ENCODE peak calls at places on chromosomes 3 and 15, in ten cellular contexts. One of them, this sample, is unnamed.

GRCh38 chr3:184807549-184807948 is 4.4 kb upstream of the VPS8 start:
- DNase-seq in aorta: no peak
- DNase-seq in heart left ventricle: no peak
- DNase-seq in SK-N-SH: no peak
- DNase-seq in cardiac fibroblast: no peak
- DNase-seq in fibroblast of pulmonary artery: no peak
- DNase-seq in stomach: no peak
- DNase-seq in NB4: no peak
- DNase-seq in AG09309: no peak
- DNase-seq in mucosa of descending colon: no peak
- DNase-seq in this sample: no peak

GRCh38 chr3:66985336-66985920 is 12.7 kb upstream of the KBTBD8 start:
- DNase-seq in aorta: no peak
- DNase-seq in heart left ventricle: no peak
- DNase-seq in SK-N-SH: no peak
- DNase-seq in cardiac fibroblast: peak; percentile 2
- DNase-seq in fibroblast of pulmonary artery: no peak
- DNase-seq in stomach: no peak
- DNase-seq in NB4: no peak
- DNase-seq in AG09309: no peak
- DNase-seq in mucosa of descending colon: no peak
- DNase-seq in this sample: no peak

GRCh38 chr15:90266485-90266884 is 1.0 kb downstream of the NGRN start:
- DNase-seq in aorta: no peak
- DNase-seq in heart left ventricle: no peak
- DNase-seq in SK-N-SH: no peak
- DNase-seq in cardiac fibroblast: peak; percentile 24
- DNase-seq in fibroblast of pulmonary artery: peak; percentile 26
- DNase-seq in stomach: peak; percentile 28
- DNase-seq in NB4: peak; percentile 31
- DNase-seq in AG09309: no peak
- DNase-seq in mucosa of descending colon: peak; percentile 53
- DNase-seq in this sample: peak; percentile 35

GRCh38 chr3:10774825-10775224 is 41.2 kb upstream of the SLC6A11 start:
- DNase-seq in aorta: no peak
- DNase-seq in heart left ventricle: no peak
- DNase-seq in SK-N-SH: no peak
- DNase-seq in cardiac fibroblast: no peak
- DNase-seq in fibroblast of pulmonary artery: no peak
- DNase-seq in stomach: no peak
- DNase-seq in NB4: no peak
- DNase-seq in AG09309: no peak
- DNase-seq in mucosa of descending colon: no peak
- DNase-seq in this sample: no peak

GRCh38 chr3:171228228-171228627 is 201.7 kb upstream of the SLC2A2 start:
- DNase-seq in aorta: no peak
- DNase-seq in heart left ventricle: no peak
- DNase-seq in SK-N-SH: no peak
- DNase-seq in cardiac fibroblast: no peak
- DNase-seq in fibroblast of pulmonary artery: no peak
- DNase-seq in stomach: no peak
- DNase-seq in NB4: no peak
- DNase-seq in AG09309: no peak
- DNase-seq in mucosa of descending colon: no peak
- DNase-seq in this sample: no peak

GRCh38 chr3:161150001-161150525 is 44.9 kb upstream of the B3GALNT1 start:
- DNase-seq in aorta: no peak
- DNase-seq in heart left ventricle: no peak
- DNase-seq in SK-N-SH: no peak
- DNase-seq in cardiac fibroblast: no peak
- DNase-seq in fibroblast of pulmonary artery: no peak
- DNase-seq in stomach: no peak
- DNase-seq in NB4: no peak
- DNase-seq in AG09309: no peak
- DNase-seq in mucosa of descending colon: no peak
- DNase-seq in this sample: no peak

GRCh38 chr3:183377307-183377959 is 51.0 kb downstream of the MCF2L2 start:
- DNase-seq in aorta: no peak
- DNase-seq in heart left ventricle: no peak
- DNase-seq in SK-N-SH: no peak
- DNase-seq in cardiac fibroblast: no peak
- DNase-seq in fibroblast of pulmonary artery: no peak
- DNase-seq in stomach: no peak
- DNase-seq in NB4: no peak
- DNase-seq in AG09309: no peak
- DNase-seq in mucosa of descending colon: no peak
- DNase-seq in this sample: no peak

GRCh38 chr3:10933021-10933420 is 59.5 kb upstream of the SLC6A1 start:
- DNase-seq in aorta: peak; percentile 44
- DNase-seq in heart left ventricle: no peak
- DNase-seq in SK-N-SH: no peak
- DNase-seq in cardiac fibroblast: no peak
- DNase-seq in fibroblast of pulmonary artery: no peak
- DNase-seq in stomach: no peak
- DNase-seq in NB4: no peak
- DNase-seq in AG09309: no peak
- DNase-seq in mucosa of descending colon: no peak
- DNase-seq in this sample: no peak

GRCh38 chr15:29699791-29700190 is 122.5 kb downstream of the TJP1 start:
- DNase-seq in aorta: no peak
- DNase-seq in heart left ventricle: no peak
- DNase-seq in SK-N-SH: no peak
- DNase-seq in cardiac fibroblast: no peak
- DNase-seq in fibroblast of pulmonary artery: no peak
- DNase-seq in stomach: no peak
- DNase-seq in NB4: no peak
- DNase-seq in AG09309: no peak
- DNase-seq in mucosa of descending colon: no peak
- DNase-seq in this sample: no peak

GRCh38 chr3:8663177-8664061 is 18.8 kb upstream of the SSUH2 start:
- DNase-seq in aorta: no peak
- DNase-seq in heart left ventricle: no peak
- DNase-seq in SK-N-SH: peak; percentile 65
- DNase-seq in cardiac fibroblast: peak; percentile 73
- DNase-seq in fibroblast of pulmonary artery: peak; percentile 74
- DNase-seq in stomach: peak; percentile 85
- DNase-seq in NB4: peak; percentile 62
- DNase-seq in AG09309: peak; percentile 41
- DNase-seq in mucosa of descending colon: peak; percentile 88
- DNase-seq in this sample: peak; percentile 72

GRCh38 chr3:127072971-127073851 is 90.3 kb downstream of the PLXNA1 start:
- DNase-seq in aorta: peak; percentile 55
- DNase-seq in heart left ventricle: peak; percentile 58
- DNase-seq in SK-N-SH: peak; percentile 80
- DNase-seq in cardiac fibroblast: no peak
- DNase-seq in fibroblast of pulmonary artery: no peak
- DNase-seq in stomach: no peak
- DNase-seq in NB4: no peak
- DNase-seq in AG09309: no peak
- DNase-seq in mucosa of descending colon: no peak
- DNase-seq in this sample: no peak

GRCh38 chr15:29698030-29698701 is 124.1 kb downstream of the TJP1 start:
- DNase-seq in aorta: no peak
- DNase-seq in heart left ventricle: no peak
- DNase-seq in SK-N-SH: no peak
- DNase-seq in cardiac fibroblast: peak; percentile 25
- DNase-seq in fibroblast of pulmonary artery: peak; percentile 62
- DNase-seq in stomach: no peak
- DNase-seq in NB4: no peak
- DNase-seq in AG09309: peak; percentile 24
- DNase-seq in mucosa of descending colon: no peak
- DNase-seq in this sample: no peak

GRCh38 chr15:31031471-31032064 is 40.1 kb upstream of the MTMR10 start:
- DNase-seq in aorta: no peak
- DNase-seq in heart left ventricle: no peak
- DNase-seq in SK-N-SH: no peak
- DNase-seq in cardiac fibroblast: peak; percentile 63
- DNase-seq in fibroblast of pulmonary artery: peak; percentile 67
- DNase-seq in stomach: no peak
- DNase-seq in NB4: no peak
- DNase-seq in AG09309: no peak
- DNase-seq in mucosa of descending colon: no peak
- DNase-seq in this sample: no peak

GRCh38 chr15:52912172-52912571 is 122.0 kb upstream of the ONECUT1 start:
- DNase-seq in aorta: no peak
- DNase-seq in heart left ventricle: no peak
- DNase-seq in SK-N-SH: no peak
- DNase-seq in cardiac fibroblast: no peak
- DNase-seq in fibroblast of pulmonary artery: no peak
- DNase-seq in stomach: no peak
- DNase-seq in NB4: no peak
- DNase-seq in AG09309: no peak
- DNase-seq in mucosa of descending colon: no peak
- DNase-seq in this sample: no peak

DNA sequence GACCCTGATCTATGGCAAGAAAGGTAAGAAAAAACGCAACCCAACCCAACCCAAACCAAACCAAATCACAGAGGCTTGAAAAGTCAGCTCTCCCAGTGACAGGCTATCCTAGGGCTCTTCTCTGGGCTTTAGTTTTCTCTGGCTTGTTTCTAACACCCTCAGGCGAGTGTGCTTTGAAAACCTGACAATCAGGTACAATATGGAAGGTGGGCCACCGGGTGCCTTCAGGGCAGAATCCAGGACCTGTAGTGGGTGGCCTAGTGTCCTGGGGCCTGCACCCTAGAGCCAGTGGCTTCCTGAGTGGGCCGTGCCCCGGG is 46.8 kb downstream of the BHLHE40 start:
- DNase-seq in aorta: no peak
- DNase-seq in heart left ventricle: no peak
- DNase-seq in SK-N-SH: no peak
- DNase-seq in cardiac fibroblast: no peak
- DNase-seq in fibroblast of pulmonary artery: no peak
- DNase-seq in stomach: no peak
- DNase-seq in NB4: no peak
- DNase-seq in AG09309: no peak
- DNase-seq in mucosa of descending colon: no peak
- DNase-seq in this sample: no peak
- H3K4me3 ChIP-seq in aorta: no peak overlapping the region
- H3K4me3 ChIP-seq in heart left ventricle: peak overlapping the region; percentile 45
- H3K4me3 ChIP-seq in SK-N-SH: peak overlapping the region; percentile 70
- H3K4me3 ChIP-seq in cardiac fibroblast: peak overlapping the region; percentile 12
- H3K4me3 ChIP-seq in fibroblast of pulmonary artery: no peak overlapping the region
- H3K4me3 ChIP-seq in stomach: peak overlapping the region; percentile 53
- H3K4me3 ChIP-seq in NB4: no peak overlapping the region
- H3K4me3 ChIP-seq in AG09309: peak overlapping the region; percentile 22
- H3K4me3 ChIP-seq in mucosa of descending colon: no peak overlapping the region
- H3K4me3 ChIP-seq in this sample: no peak overlapping the region

GRCh38 chr3:30655187-30655812 is 48.9 kb downstream of the TGFBR2 start:
- DNase-seq in aorta: no peak
- DNase-seq in heart left ventricle: no peak
- DNase-seq in SK-N-SH: no peak
- DNase-seq in cardiac fibroblast: peak; percentile 67
- DNase-seq in fibroblast of pulmonary artery: peak; percentile 47
- DNase-seq in stomach: no peak
- DNase-seq in NB4: peak; percentile 40
- DNase-seq in AG09309: no peak
- DNase-seq in mucosa of descending colon: no peak
- DNase-seq in this sample: peak; percentile 97
- H3K4me3 ChIP-seq in aorta: no peak overlapping the region
- H3K4me3 ChIP-seq in heart left ventricle: no peak overlapping the region
- H3K4me3 ChIP-seq in SK-N-SH: no peak overlapping the region
- H3K4me3 ChIP-seq in cardiac fibroblast: no peak overlapping the region
- H3K4me3 ChIP-seq in fibroblast of pulmonary artery: no peak overlapping the region
- H3K4me3 ChIP-seq in stomach: no peak overlapping the region
- H3K4me3 ChIP-seq in NB4: no peak overlapping the region
- H3K4me3 ChIP-seq in AG09309: no peak overlapping the region
- H3K4me3 ChIP-seq in mucosa of descending colon: no peak overlapping the region
- H3K4me3 ChIP-seq in this sample: no peak overlapping the region

GRCh38 chr3:57939776-57940175 is 68.4 kb upstream of the FLNB start:
- DNase-seq in aorta: peak; percentile 16
- DNase-seq in heart left ventricle: no peak
- DNase-seq in SK-N-SH: no peak
- DNase-seq in cardiac fibroblast: no peak
- DNase-seq in fibroblast of pulmonary artery: no peak
- DNase-seq in stomach: no peak
- DNase-seq in NB4: no peak
- DNase-seq in AG09309: no peak
- DNase-seq in mucosa of descending colon: no peak
- DNase-seq in this sample: no peak
- H3K4me3 ChIP-seq in aorta: no peak overlapping the region
- H3K4me3 ChIP-seq in heart left ventricle: no peak overlapping the region
- H3K4me3 ChIP-seq in SK-N-SH: no peak overlapping the region
- H3K4me3 ChIP-seq in cardiac fibroblast: no peak overlapping the region
- H3K4me3 ChIP-seq in fibroblast of pulmonary artery: no peak overlapping the region
- H3K4me3 ChIP-seq in stomach: no peak overlapping the region
- H3K4me3 ChIP-seq in NB4: no peak overlapping the region
- H3K4me3 ChIP-seq in AG09309: no peak overlapping the region
- H3K4me3 ChIP-seq in mucosa of descending colon: no peak overlapping the region
- H3K4me3 ChIP-seq in this sample: no peak overlapping the region

GRCh38 chr15:76341366-76342045 is 4.9 kb downstream of the ISL2 start:
- DNase-seq in aorta: no peak
- DNase-seq in heart left ventricle: no peak
- DNase-seq in SK-N-SH: peak; percentile 19
- DNase-seq in cardiac fibroblast: no peak
- DNase-seq in fibroblast of pulmonary artery: no peak
- DNase-seq in stomach: no peak
- DNase-seq in NB4: no peak
- DNase-seq in AG09309: no peak
- DNase-seq in mucosa of descending colon: peak; percentile 30
- DNase-seq in this sample: no peak

GRCh38 chr15:76342382-76343201 is 6.0 kb downstream of the ISL2 start:
- DNase-seq in aorta: no peak
- DNase-seq in heart left ventricle: no peak
- DNase-seq in SK-N-SH: peak; percentile 23
- DNase-seq in cardiac fibroblast: no peak
- DNase-seq in fibroblast of pulmonary artery: no peak
- DNase-seq in stomach: no peak
- DNase-seq in NB4: no peak
- DNase-seq in AG09309: no peak
- DNase-seq in mucosa of descending colon: peak; percentile 47
- DNase-seq in this sample: no peak

GRCh38 chr15:76343313-76343996 is 6.9 kb downstream of the ISL2 start:
- DNase-seq in aorta: no peak
- DNase-seq in heart left ventricle: no peak
- DNase-seq in SK-N-SH: no peak
- DNase-seq in cardiac fibroblast: no peak
- DNase-seq in fibroblast of pulmonary artery: no peak
- DNase-seq in stomach: no peak
- DNase-seq in NB4: no peak
- DNase-seq in AG09309: no peak
- DNase-seq in mucosa of descending colon: no peak
- DNase-seq in this sample: no peak

GRCh38 chr15:76340802-76341365 is 4.3 kb downstream of the ISL2 start:
- DNase-seq in aorta: peak; percentile 79
- DNase-seq in heart left ventricle: no peak
- DNase-seq in SK-N-SH: no peak
- DNase-seq in cardiac fibroblast: no peak
- DNase-seq in fibroblast of pulmonary artery: no peak
- DNase-seq in stomach: no peak
- DNase-seq in NB4: no peak
- DNase-seq in AG09309: no peak
- DNase-seq in mucosa of descending colon: peak; percentile 46
- DNase-seq in this sample: peak; percentile 52

DNA sequence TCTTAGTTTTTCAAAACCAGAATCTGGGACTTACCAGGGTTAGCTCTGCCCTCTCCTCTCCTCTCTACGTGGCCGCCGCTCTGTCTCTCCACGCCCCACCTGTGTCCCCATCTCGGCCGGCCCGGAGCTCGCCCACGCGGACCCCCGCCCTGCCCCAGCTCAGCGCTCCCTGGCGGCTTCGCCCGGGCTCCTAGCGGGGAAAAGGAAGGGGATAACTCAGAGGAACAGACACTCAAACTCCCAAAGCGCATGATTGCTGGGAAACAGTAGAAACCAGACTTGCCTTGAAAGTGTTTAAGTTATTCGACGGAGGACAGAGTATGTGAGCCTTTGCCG is 5.4 kb downstream of the ISL2 start:
- DNase-seq in aorta: no peak
- DNase-seq in heart left ventricle: no peak
- DNase-seq in SK-N-SH: no peak
- DNase-seq in cardiac fibroblast: no peak
- DNase-seq in fibroblast of pulmonary artery: no peak
- DNase-seq in stomach: no peak
- DNase-seq in NB4: no peak
- DNase-seq in AG09309: no peak
- DNase-seq in mucosa of descending colon: no peak
- DNase-seq in this sample: no peak
- H3K4me3 ChIP-seq in aorta: no peak overlapping the region
- H3K4me3 ChIP-seq in heart left ventricle: no peak overlapping the region
- H3K4me3 ChIP-seq in SK-N-SH: no peak overlapping the region
- H3K4me3 ChIP-seq in cardiac fibroblast: no peak overlapping the region
- H3K4me3 ChIP-seq in fibroblast of pulmonary artery: no peak overlapping the region
- H3K4me3 ChIP-seq in stomach: peak overlapping the region; percentile 63
- H3K4me3 ChIP-seq in NB4: no peak overlapping the region
- H3K4me3 ChIP-seq in AG09309: no peak overlapping the region
- H3K4me3 ChIP-seq in mucosa of descending colon: no peak overlapping the region
- H3K4me3 ChIP-seq in this sample: no peak overlapping the region

This sample was measured in A673.